ENCODE peak calls at places on chromosomes 11 and 22, in seven cellular contexts. L is PC-9, C is tibial nerve, Q is RWPE1, U is SJSA1, Z is breast epithelium, A is fibroblast of lung. W is an unnamed sample.

GRCh38 chr11:3130269-3131071 is 34.6 kb downstream of the OSBPL5 start:
- DNase-seq in C (no peak), A (no peak), Q (peak; percentile 82), L (peak; percentile 40), Z (peak; percentile 71), U (no peak), W (peak; percentile 80)

GRCh38 chr11:66567787-66568123 is 651 bp downstream of the CTSF start:
- DNase-seq in Z (no peak), A (no peak), L (no peak), Q (no peak), U (no peak), C (no peak), W (no peak)

GRCh38 chr11:20205807-20206206 is 45.5 kb upstream of the DBX1 start:
- DNase-seq in Q (no peak), C (no peak), U (no peak), Z (no peak), A (no peak), L (no peak), W (no peak)

GRCh38 chr11:125110506-125110905 is 920 bp downstream of the TMEM218 start:
- DNase-seq in A (no peak), U (no peak), C (no peak), Q (no peak), L (no peak), Z (no peak), W (no peak)

GRCh38 chr11:17923213-17923612 is 89.6 kb downstream of the SERGEF start:
- DNase-seq in C (no peak), Q (no peak), Z (no peak), U (no peak), L (no peak), A (peak; percentile 15), W (no peak)

GRCh38 chr11:63554901-63555218 is 8.3 kb downstream of the PLAAT2 start:
- DNase-seq in Z (no peak), U (peak; percentile 19), C (no peak), Q (no peak), A (no peak), L (no peak), W (no peak)

GRCh38 chr11:8006349-8006977 is 19.3 kb downstream of the EIF3F start:
- DNase-seq in U (no peak), L (peak; percentile 53), C (no peak), A (peak; percentile 76), Q (peak; percentile 63), Z (no peak), W (no peak)

GRCh38 chr11:106463796-106464201 is 386.3 kb downstream of the AASDHPPT start:
- DNase-seq in L (no peak), Z (no peak), U (no peak), C (no peak), A (peak; percentile 72), Q (no peak), W (no peak)

GRCh38 chr11:11770921-11771484 is 70.8 kb upstream of the USP47 start:
- DNase-seq in C (no peak), A (no peak), U (no peak), L (no peak), Q (no peak), Z (no peak), W (no peak)

GRCh38 chr22:25153961-25154685 is 45.5 kb upstream of the CRYBB3 start:
- DNase-seq in C (peak; percentile 39), A (peak; percentile 31), U (no peak), L (peak; percentile 83), Q (peak; percentile 81), Z (peak; percentile 86), W (peak; percentile 59)

GRCh38 chr22:31343235-31344191 is 2.6 kb downstream of the PATZ1 start:
- DNase-seq in Z (peak; percentile 90), U (no peak), Q (peak; percentile 33), L (peak; percentile 90), C (no peak), A (peak; percentile 22), W (no peak)

DNA sequence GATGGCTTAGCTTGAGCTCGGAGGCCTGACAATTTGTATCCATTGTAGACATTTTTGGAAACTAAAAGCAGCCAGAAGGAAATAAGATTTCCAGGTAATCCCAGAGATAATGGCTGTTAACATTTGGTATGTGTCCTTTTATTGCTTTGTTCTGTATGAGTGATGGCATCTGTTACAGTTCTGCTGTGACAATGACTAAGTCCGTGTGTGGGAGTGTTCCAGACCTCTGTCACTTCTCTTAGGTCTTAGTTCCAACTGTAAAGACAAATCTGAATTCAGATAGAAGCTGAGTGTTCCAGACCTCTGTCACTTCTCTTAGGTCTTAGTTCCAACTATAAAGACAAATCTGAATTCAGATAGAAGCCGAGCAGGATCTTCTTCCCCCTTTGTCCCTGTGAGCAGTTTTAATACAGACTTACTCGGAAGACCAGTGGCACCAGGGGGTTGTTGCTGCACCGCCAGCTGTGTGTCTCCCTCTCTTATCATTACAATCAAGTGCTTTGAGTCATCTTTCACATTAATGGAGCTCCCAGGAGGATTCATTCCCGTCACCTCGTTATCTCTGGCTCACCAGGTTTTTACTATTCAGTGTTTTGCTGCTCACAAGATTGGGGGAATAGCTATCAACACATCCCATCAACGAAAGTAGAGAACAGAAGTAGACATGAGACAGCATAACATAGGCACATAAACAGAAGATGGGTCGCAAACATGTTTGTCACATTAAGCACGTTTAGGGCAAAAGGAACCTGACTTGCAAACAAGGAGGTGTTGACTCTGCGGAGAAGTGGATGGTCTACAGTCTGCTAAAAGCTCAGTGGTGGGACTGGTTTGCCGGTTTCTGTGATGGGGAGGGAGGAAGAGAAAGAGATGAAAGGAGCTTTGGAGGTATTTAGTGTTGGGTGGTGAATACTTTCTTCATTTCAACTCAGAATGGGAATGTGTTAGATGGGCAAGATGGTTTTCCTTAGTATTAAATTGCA is 191.1 kb upstream of the SORL1-AS1 start:
- DNase-seq in U (no peak), A (no peak), Z (no peak), L (no peak), Q (no peak), C (no peak), W (no peak)
- H3K27ac ChIP-seq in U (no peak overlapping the region), A (no peak overlapping the region), Z (no peak overlapping the region), L (no peak overlapping the region), Q (no peak overlapping the region), C (no peak overlapping the region), W (no peak overlapping the region)

GRCh38 chr11:44806631-44807030 is 79.9 kb downstream of the TSPAN18 start:
- DNase-seq in Z (no peak), U (no peak), Q (no peak), C (no peak), L (no peak), A (no peak), W (no peak)

GRCh38 chr11:44805596-44805995 is 78.8 kb downstream of the TSPAN18 start:
- DNase-seq in Q (no peak), Z (no peak), L (no peak), C (no peak), U (no peak), A (no peak), W (no peak)

GRCh38 chr11:44805152-44805461 is 78.3 kb downstream of the TSPAN18 start:
- DNase-seq in A (no peak), L (no peak), Z (no peak), U (no peak), C (no peak), Q (no peak), W (no peak)

GRCh38 chr11:44808053-44808753 is 81.4 kb downstream of the TSPAN18 start:
- DNase-seq in A (no peak), Q (no peak), Z (no peak), C (no peak), L (no peak), U (no peak), W (no peak)

DNA sequence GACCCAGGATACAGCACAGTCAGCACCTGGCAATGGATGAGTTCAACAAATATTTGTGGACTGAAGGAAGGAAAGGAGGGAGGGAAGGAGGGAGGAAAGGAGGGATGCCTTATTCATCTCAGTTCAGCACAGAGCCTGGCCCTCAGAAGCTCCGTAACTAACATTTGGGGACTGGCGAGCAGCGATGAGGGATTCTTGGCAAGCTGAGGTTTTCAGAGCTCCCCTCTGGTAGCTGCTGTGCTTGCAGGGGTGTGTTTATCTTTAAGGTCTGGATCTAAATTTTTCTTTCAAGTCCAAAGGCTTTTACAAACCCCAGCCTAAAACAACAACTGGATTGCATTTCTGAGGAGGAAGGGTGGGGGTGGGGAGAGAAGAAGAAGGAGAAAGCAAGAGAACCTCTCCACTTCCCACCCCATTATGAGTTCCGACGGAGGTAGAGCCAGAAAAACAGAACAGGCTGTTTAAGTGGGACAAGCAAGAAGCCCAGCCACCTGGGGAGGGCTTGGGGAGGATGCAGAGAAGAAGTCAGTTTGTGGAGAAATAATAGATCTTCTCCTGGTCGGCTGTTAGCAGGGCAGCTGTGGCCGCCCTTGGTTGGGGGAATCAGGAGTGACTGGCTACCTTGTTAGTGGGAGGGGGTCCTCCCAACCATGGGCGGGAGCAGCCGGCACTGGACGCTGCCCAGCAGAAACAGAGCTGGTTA is 77.8 kb downstream of the TSPAN18 start:
- DNase-seq in U (no peak), A (peak; percentile 3), L (no peak), Z (no peak), Q (no peak), C (no peak), W (no peak)
- H3K27ac ChIP-seq in U (no peak overlapping the region), A (no peak overlapping the region), L (no peak overlapping the region), Z (no peak overlapping the region), Q (no peak overlapping the region), C (peak overlapping the region; percentile 45), W (no peak overlapping the region)

GRCh38 chr11:614091-614582 is 1.6 kb downstream of the IRF7 start:
- DNase-seq in Z (no peak), L (no peak), Q (peak; percentile 18), A (no peak), C (no peak), U (no peak), W (no peak)
- H3K27ac ChIP-seq in Z (peak overlapping the region; percentile 92), L (no peak overlapping the region), Q (peak overlapping the region; percentile 88), A (no peak overlapping the region), C (peak overlapping the region; percentile 93), U (no peak overlapping the region), W (peak overlapping the region; percentile 77)

GRCh38 chr11:78351979-78352731 is 65.5 kb downstream of the GAB2 start:
- DNase-seq in Q (no peak), C (no peak), U (no peak), L (no peak), A (no peak), Z (no peak), W (no peak)

GRCh38 chr11:78349614-78350013 is 68.0 kb downstream of the GAB2 start:
- DNase-seq in L (no peak), Z (no peak), A (peak; percentile 10), U (no peak), C (no peak), Q (no peak), W (no peak)

GRCh38 chr11:78350101-78350645 is 67.4 kb downstream of the GAB2 start:
- DNase-seq in Z (no peak), A (peak; percentile 78), U (no peak), C (no peak), L (peak; percentile 17), Q (no peak), W (no peak)

GRCh38 chr11:78351193-78351592 is 66.4 kb downstream of the GAB2 start:
- DNase-seq in U (no peak), Z (no peak), C (no peak), Q (no peak), L (no peak), A (no peak), W (no peak)

GRCh38 chr11:78350646-78351165 is 66.9 kb downstream of the GAB2 start:
- DNase-seq in Z (no peak), A (peak; percentile 64), Q (no peak), C (no peak), L (no peak), U (no peak), W (no peak)
- H3K27ac ChIP-seq in Z (peak overlapping the region; percentile 69), A (peak overlapping the region; percentile 67), Q (no peak overlapping the region), C (peak overlapping the region; percentile 78), L (no peak overlapping the region), U (peak overlapping the region; percentile 56), W (no peak overlapping the region)

GRCh38 chr22:37999236-37999635 is 14.9 kb upstream of the SOX10 start:
- DNase-seq in L (peak; percentile 78), U (no peak), A (no peak), Z (no peak), C (no peak), Q (peak; percentile 64), W (peak; percentile 52)
- H3K27ac ChIP-seq in L (peak overlapping the region; percentile 57), U (no peak overlapping the region), A (no peak overlapping the region), Z (peak overlapping the region; percentile 92), C (peak overlapping the region; percentile 97), Q (peak overlapping the region; percentile 94), W (peak overlapping the region; percentile 69)